ENCODE peak calls at places on chromosomes 11 and 22, in nine cellular contexts. E is effector memory CD8-positive, alpha-beta T cell; Z is stimulated activated CD8-positive, alpha-beta memory T cell treated with anti-CD3 and anti-CD28 coated beads, Interleukin-2, amount 100 ng/mL, for 48 hours; W is fibroblast of the aortic adventitia; C is Calu3; A is activated naive CD8-positive, alpha-beta T cell treated with anti-CD3 and anti-CD28 coated beads for 36 hours; R is activated CD8-positive, alpha-beta memory T cell treated with anti-CD3 and anti-CD28 coated beads, Interleukin-2, amount 50 U/mL, for 4 hours; G is activated T-helper 2 cell treated with anti-CD3 and anti-CD28 coated beads, Interferon-gamma antibody, Interleukin-2, Interleukin-4, amounts not matched to agents 10 μg/mL and 5 μg/mL and 100 μg/mL, durations not matched to agents 14 hours and 24 hours and 36 hours; O is head of caudate nucleus. T is an unnamed sample.

GRCh38 chr11:69131644-69132300 is 24.0 kb upstream of the SMIM38 start:
- DNase-seq in C (peak), R (no peak), A (no peak), E (no peak), W (peak), O (peak), G (no peak), Z (no peak), T (no peak)

GRCh38 chr22:27706489-27706888 is 95.1 kb downstream of the MN1 start:
- DNase-seq in R (no peak), O (no peak), C (no peak), W (no peak), E (no peak), Z (no peak), G (no peak), A (no peak), T (no peak)

GRCh38 chr11:2207212-2207611 is 35.6 kb upstream of the TH start:
- DNase-seq in C (no peak), O (no peak), G (no peak), W (no peak), R (peak), E (no peak), Z (no peak), A (no peak), T (no peak)

GRCh38 chr11:81658722-81659121 is 1074.9 kb downstream of the FAM181B start:
- DNase-seq in G (no peak), Z (no peak), R (no peak), C (no peak), W (peak), O (no peak), A (no peak), E (no peak), T (no peak)

GRCh38 chr22:30005213-30005857 is 74.9 kb upstream of the HORMAD2 start:
- DNase-seq in C (peak), G (peak), R (peak), E (peak), O (peak), W (peak), A (peak), Z (peak), T (no peak)

GRCh38 chr11:35295751-35296150 is 123.6 kb downstream of the SLC1A2 start:
- DNase-seq in C (no peak), Z (no peak), O (no peak), A (no peak), W (no peak), G (no peak), E (no peak), R (no peak), T (no peak)

GRCh38 chr22:47194476-47195155 is 432.2 kb downstream of the TBC1D22A start:
- DNase-seq in G (no peak), W (no peak), A (no peak), Z (no peak), O (no peak), C (no peak), E (no peak), R (no peak), T (peak)

GRCh38 chr11:80144932-80145612 is 704.2 kb upstream of the TENM4 start:
- DNase-seq in W (no peak), G (no peak), R (no peak), E (no peak), A (no peak), C (no peak), O (no peak), Z (no peak), T (no peak)

GRCh38 chr11:59842316-59842715 is 3.0 kb downstream of the CBLIF start:
- DNase-seq in O (no peak), E (no peak), G (no peak), R (no peak), W (no peak), Z (no peak), C (no peak), A (no peak), T (no peak)

T was measured in CD14-positive monocyte.